ENCODE peak calls at places on chromosomes 11 and 22, in five cellular contexts. R is fibroblast of the conjunctiva; X is AG09309; Q is effector memory CD8-positive, alpha-beta T cell; D is activated T-cell treated with anti-CD3 and anti-CD28 coated beads for 1 hour. I is an unnamed sample.

GRCh38 chr11:69915501-69916250 is 96.5 kb upstream of the FGF3 start:
- DNase-seq in X (no peak), D (peak), Q (no peak), R (peak), I (peak)

GRCh38 chr11:17543574-17544180 is 539 bp downstream of the USH1C start:
- DNase-seq in Q (no peak), D (no peak), X (no peak), R (no peak), I (no peak)

GRCh38 chr11:113774174-113774503 is 647 bp upstream of the ZW10 start:
- DNase-seq in Q (no peak), X (no peak), R (no peak), D (no peak), I (no peak)

GRCh38 chr11:112227002-112227401 is 774 bp downstream of the PTS start:
- DNase-seq in D (no peak), R (peak), X (no peak), Q (no peak), I (no peak)

GRCh38 chr11:67276821-67277230 is 10.6 kb downstream of the GRK2 start:
- DNase-seq in X (no peak), D (no peak), Q (no peak), R (no peak), I (no peak)

GRCh38 chr11:79062814-79063762 is 377.7 kb downstream of the TENM4 start:
- DNase-seq in X (no peak), D (no peak), R (no peak), Q (no peak), I (no peak)

GRCh38 chr22:41596776-41597634 is 7.4 kb upstream of the PMM1 start:
- DNase-seq in X (no peak), Q (peak), R (no peak), D (peak), I (peak)

GRCh38 chr11:16986434-16987204 is 27.6 kb downstream of the PLEKHA7 start:
- DNase-seq in X (no peak), D (peak), R (no peak), Q (peak), I (no peak)

GRCh38 chr11:122578168-122578825 is 77.2 kb upstream of the UBASH3B start:
- DNase-seq in R (no peak), Q (no peak), X (no peak), D (no peak), I (no peak)

GRCh38 chr11:43989162-43989961 is 46.9 kb downstream of the C11orf96 start:
- DNase-seq in X (no peak), R (no peak), Q (no peak), D (no peak), I (no peak)

GRCh38 chr11:63537293-63538101 is 889 bp downstream of the PLAAT4 start:
- DNase-seq in D (no peak), Q (no peak), X (no peak), R (peak), I (no peak)

GRCh38 chr22:30202531-30203006 is 44.0 kb downstream of the LIF start:
- DNase-seq in Q (no peak), D (no peak), R (no peak), X (no peak), I (no peak)

GRCh38 chr11:8354622-8355417 is 91.1 kb upstream of the LMO1 start:
- DNase-seq in X (no peak), Q (no peak), D (no peak), R (no peak), I (no peak)

GRCh38 chr11:60842688-60843605 is 1.0 kb downstream of the CCDC86 start:
- DNase-seq in Q (no peak), R (no peak), D (no peak), X (no peak), I (no peak)

GRCh38 chr11:59102259-59102765 is 4.7 kb upstream of the FAM111B start:
- DNase-seq in Q (peak), D (peak), X (no peak), R (peak), I (peak)

GRCh38 chr11:102293873-102294601 is 23.2 kb upstream of the BIRC3 start:
- DNase-seq in D (no peak), Q (peak), R (peak), X (no peak), I (no peak)

GRCh38 chr11:106988151-106988806 is 30.0 kb downstream of the GUCY1A2 start:
- DNase-seq in D (no peak), R (peak), Q (no peak), X (peak), I (no peak)

GRCh38 chr11:18312663-18313420 is 9.1 kb downstream of the HPS5 start:
- DNase-seq in Q (no peak), R (peak), D (no peak), X (peak), I (no peak)

GRCh38 chr22:46136539-46137217 is 13.6 kb upstream of the PPARA start:
- DNase-seq in X (no peak), Q (no peak), D (no peak), R (no peak), I (no peak)

GRCh38 chr22:19109198-19110063 is 12.8 kb downstream of the DGCR2 start:
- DNase-seq in Q (peak), R (no peak), D (no peak), X (peak), I (no peak)

GRCh38 chr11:63229815-63230214 is 13.6 kb downstream of the SLC22A25 start:
- DNase-seq in D (no peak), Q (no peak), R (no peak), X (no peak), I (no peak)

GRCh38 chr11:10208045-10208674 is 85.9 kb downstream of the SBF2 start:
- DNase-seq in Q (peak), X (no peak), R (peak), D (no peak), I (no peak)

I was measured in progenitor cell of endocrine pancreas.